ENCODE peak calls at places on chromosome 13, in four cellular contexts. P is transverse colon, S is uterus, D is IMR-90. E is an unnamed sample.

GRCh38 chr13:68439821-68440220 is 1209.7 kb upstream of the PCDH9 start:
- DNase-seq in P (no peak), S (no peak), D (no peak), E (no peak)

GRCh38 chr13:107450931-107451330 is 764.4 kb downstream of the LIG4 start:
- DNase-seq in P (no peak), S (no peak), D (peak; percentile 99), E (peak; percentile 7)

GRCh38 chr13:62375653-62376052 is 960.0 kb upstream of the PCDH20 start:
- DNase-seq in P (no peak), S (no peak), D (no peak), E (no peak)

GRCh38 chr13:21670883-21671792 is at the start of gene FGF9:
- DNase-seq in P (peak; percentile 87), S (peak; percentile 67), D (peak; percentile 79), E (no peak)

GRCh38 chr13:32538234-32538620 is 368 bp downstream of the N4BP2L2 start:
- DNase-seq in P (no peak), S (no peak), D (peak; percentile 62), E (no peak)

GRCh38 chr13:77717508-77717907 is 20.0 kb downstream of the SLAIN1 start:
- DNase-seq in P (no peak), S (no peak), D (no peak), E (no peak)

GRCh38 chr13:60838581-60838980 is 441.6 kb downstream of the TDRD3 start:
- DNase-seq in P (no peak), S (no peak), D (no peak), E (no peak)

GRCh38 chr13:103009061-103009840 is 57.0 kb downstream of the SLC10A2 start:
- DNase-seq in P (no peak), S (no peak), D (no peak), E (no peak)

GRCh38 chr13:91185294-91185863 is 162.1 kb upstream of the MIR17HG start:
- DNase-seq in P (no peak), S (no peak), D (peak; percentile 0), E (no peak)

GRCh38 chr13:111482806-111483620 is 162.6 kb downstream of the TEX29 start:
- DNase-seq in P (no peak), S (no peak), D (no peak), E (no peak)

GRCh38 chr13:112066624-112067004 is 335 bp upstream of the SOX1 start:
- DNase-seq in P (peak; percentile 45), S (no peak), D (no peak), E (no peak)

GRCh38 chr13:84609716-84610115 is 727.4 kb upstream of the SLITRK1 start:
- DNase-seq in P (no peak), S (no peak), D (peak; percentile 70), E (no peak)

GRCh38 chr13:106917024-106917491 is 349.1 kb upstream of the ARGLU1 start:
- DNase-seq in P (no peak), S (no peak), D (no peak), E (no peak)

GRCh38 chr13:34290661-34291060 is 472.7 kb downstream of the RFC3 start:
- DNase-seq in P (no peak), S (no peak), D (no peak), E (no peak)

GRCh38 chr13:106561551-106562170 is 6.3 kb downstream of the ARGLU1 start:
- DNase-seq in P (no peak), S (no peak), D (peak; percentile 53), E (no peak)

GRCh38 chr13:45826741-45827140 is 24.8 kb downstream of the SIAH3 start:
- DNase-seq in P (no peak), S (no peak), D (no peak), E (no peak)

GRCh38 chr13:76462003-76462402 is 424.2 kb downstream of the KCTD12 start:
- DNase-seq in P (no peak), S (no peak), D (peak; percentile 15), E (no peak)

GRCh38 chr13:26996965-26997752 is 174.5 kb downstream of the USP12 start:
- DNase-seq in P (peak; percentile 16), S (no peak), D (no peak), E (no peak)

GRCh38 chr13:103349664-103350063 is 283.4 kb upstream of the SLC10A2 start:
- DNase-seq in P (no peak), S (no peak), D (no peak), E (no peak)

GRCh38 chr13:47039106-47039505 is 142.3 kb upstream of the HTR2A start:
- DNase-seq in P (no peak), S (no peak), D (peak; percentile 89), E (no peak)

GRCh38 chr13:31982540-31982939 is 49.0 kb upstream of the FRY start:
- DNase-seq in P (peak; percentile 45), S (no peak), D (peak; percentile 95), E (peak; percentile 41)

GRCh38 chr13:46146898-46147297 is 35.1 kb downstream of the LCP1 start:
- DNase-seq in P (no peak), S (no peak), D (no peak), E (no peak)

GRCh38 chr13:44908712-44909111 is 80.6 kb downstream of the NUFIP1 start:
- DNase-seq in P (no peak), S (no peak), D (no peak), E (no peak)

GRCh38 chr13:48194392-48194754 is 38.6 kb upstream of the ITM2B start:
- DNase-seq in P (no peak), S (no peak), D (no peak), E (no peak)

GRCh38 chr13:44622259-44622658 is 46.1 kb upstream of the TSC22D1 start:
- DNase-seq in P (no peak), S (no peak), D (no peak), E (no peak)

GRCh38 chr13:53442979-53443378 is 414.4 kb downstream of the OLFM4 start:
- DNase-seq in P (no peak), S (no peak), D (no peak), E (no peak)

GRCh38 chr13:99208185-99208584 is 7.5 kb downstream of the UBAC2 start:
- DNase-seq in P (no peak), S (no peak), D (no peak), E (no peak)

GRCh38 chr13:59494560-59494970 is 669.2 kb downstream of the DIAPH3 start:
- DNase-seq in P (no peak), S (no peak), D (peak; percentile 81), E (peak; percentile 40)

GRCh38 chr13:102651892-102652291 is 43.0 kb downstream of the METTL21C start:
- DNase-seq in P (no peak), S (peak; percentile 65), D (peak; percentile 52), E (no peak)

GRCh38 chr13:61413572-61413971 is 2.1 kb downstream of the PCDH20 start:
- DNase-seq in P (no peak), S (no peak), D (no peak), E (no peak)

GRCh38 chr13:73274147-73274546 is 215.3 kb downstream of the KLF5 start:
- DNase-seq in P (no peak), S (no peak), D (peak; percentile 27), E (no peak)

GRCh38 chr13:100753391-100753790 is 78.8 kb upstream of the TMTC4 start:
- DNase-seq in P (no peak), S (no peak), D (no peak), E (no peak)

GRCh38 chr13:48570225-48570828 is 37.4 kb upstream of the RCBTB2 start:
- DNase-seq in P (no peak), S (no peak), D (no peak), E (no peak)

GRCh38 chr13:114151565-114152284 is 19.3 kb upstream of the RASA3 start:
- DNase-seq in P (peak; percentile 92), S (no peak), D (no peak), E (no peak)

GRCh38 chr13:25886438-25887214 is 165.2 kb downstream of the SHISA2 start:
- DNase-seq in P (no peak), S (no peak), D (peak; percentile 44), E (no peak)

GRCh38 chr13:51803422-51804294 is at the start of gene DHRS12:
- DNase-seq in P (peak; percentile 94), S (peak; percentile 93), D (peak; percentile 66), E (peak; percentile 90)
- TF ChIP-seq POLR2A in P (peak; percentile 88), S (peak; percentile 97), D (peak; percentile 94), E (peak; percentile 96)

GRCh38 chr13:51831519-51831918 is 13.5 kb downstream of the TMEM272 start:
- DNase-seq in P (no peak), S (no peak), D (no peak), E (no peak)

GRCh38 chr13:51833980-51834379 is 11.0 kb downstream of the TMEM272 start:
- DNase-seq in P (no peak), S (no peak), D (no peak), E (no peak)

GRCh38 chr13:51829236-51829899 is 15.6 kb downstream of the TMEM272 start:
- DNase-seq in P (no peak), S (no peak), D (no peak), E (no peak)

GRCh38 chr13:51834581-51835158 is 10.3 kb downstream of the TMEM272 start:
- DNase-seq in P (no peak), S (no peak), D (no peak), E (no peak)

DNA sequence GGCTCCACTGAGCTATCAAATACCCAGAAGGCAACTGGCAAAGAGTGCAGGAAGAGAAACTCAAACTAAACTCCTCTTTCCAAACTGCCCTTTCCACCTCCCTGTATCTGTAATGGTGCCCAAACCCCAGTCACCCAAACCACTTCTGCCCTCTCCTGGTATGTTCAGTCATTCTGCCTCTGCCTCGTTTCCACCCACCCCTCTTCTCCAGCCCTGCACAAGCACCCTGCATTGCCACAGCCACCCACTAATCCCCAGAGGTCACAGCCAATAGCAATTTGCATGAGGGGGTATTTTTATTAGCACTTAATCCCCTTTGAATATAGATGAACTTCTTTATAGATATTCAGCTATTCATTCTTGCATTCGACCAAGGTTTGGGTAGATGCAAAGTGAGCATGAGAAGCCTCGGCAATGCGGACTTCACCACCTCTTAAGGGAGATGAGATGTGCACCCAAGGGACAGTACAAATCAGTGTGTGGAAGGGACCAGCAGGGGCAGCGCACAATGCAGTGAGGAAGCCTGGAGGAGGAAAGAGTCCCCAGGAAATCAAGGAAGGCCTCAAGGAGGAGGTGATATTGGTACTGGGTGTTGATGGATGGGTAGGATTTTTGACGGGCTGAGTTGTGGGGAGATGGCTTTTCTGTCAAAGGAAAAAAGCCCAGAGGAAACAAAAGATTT is 12.4 kb downstream of the TMEM272 start:
- DNase-seq in P (peak; percentile 26), S (no peak), D (peak; percentile 8), E (peak; percentile 39)
- TF ChIP-seq CTCF in P (no peak), S (peak; percentile 34), D (peak; percentile 38), E (peak; percentile 36)

DNA sequence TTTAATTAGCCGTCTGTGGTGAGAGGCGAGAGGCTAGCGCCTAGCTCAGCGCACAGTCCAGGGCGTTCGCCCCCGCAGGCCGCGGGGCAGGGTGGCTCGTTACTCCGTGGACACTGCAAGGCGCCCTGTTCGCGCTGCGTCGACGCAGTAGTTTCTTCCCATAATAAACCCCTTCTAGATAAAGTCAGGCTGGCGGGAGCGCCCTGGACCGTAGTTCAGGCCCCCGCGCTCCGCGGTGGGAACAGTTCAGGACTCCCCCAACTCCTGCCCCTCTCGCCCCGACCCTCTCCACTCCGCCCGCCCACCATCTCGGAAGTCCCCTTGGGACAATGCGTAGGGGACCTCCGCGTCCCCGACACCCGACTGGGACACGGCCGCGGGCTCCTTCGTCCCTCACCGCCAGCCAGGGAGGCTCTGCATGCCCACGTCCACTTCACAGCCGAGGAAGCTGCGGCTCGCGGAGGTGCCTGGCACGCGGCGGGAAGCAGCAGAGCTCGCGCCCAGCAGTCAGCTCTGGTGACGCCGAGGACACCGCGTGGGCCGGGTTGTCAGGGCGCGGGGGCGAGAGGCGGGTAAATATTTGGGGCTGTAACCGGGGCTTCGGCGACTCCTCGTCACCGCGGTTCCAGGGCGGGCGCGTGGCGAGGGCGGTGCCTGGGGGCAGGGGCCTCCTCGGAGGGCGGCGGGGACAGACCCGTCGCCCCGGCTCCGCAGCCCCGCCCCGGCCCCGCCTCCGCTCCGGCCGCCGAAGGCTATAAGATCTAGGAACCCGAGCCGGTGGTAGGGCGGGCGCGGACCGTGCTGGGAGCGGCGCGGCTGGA is at the start of gene RGCC:
- DNase-seq in P (peak; percentile 82), S (peak; percentile 68), D (peak; percentile 49), E (peak; percentile 56)
- TF ChIP-seq POLR2A in P (peak; percentile 28), S (peak; percentile 32), D (no peak), E (peak; percentile 84)

GRCh38 chr13:105207586-105208293 is 1327.7 kb downstream of the EFNB2 start:
- DNase-seq in P (no peak), S (no peak), D (peak; percentile 13), E (no peak)
- TF ChIP-seq CTCF in P (no peak), S (no peak), D (peak; percentile 9), E (no peak)

E was measured in tibial nerve.